ENCODE peak calls at places on chromosomes 13 and 19, in seven cellular contexts. D is activated CD4-positive, alpha-beta T cell treated with anti-CD3 and anti-CD28 coated beads, Interleukin-2, amount 10 ng/mL, durations not matched to agents 7 days and 5 days; W is ELR; Z is NCI-H2107; J is M059J; F is NCI-H774; C is kidney tubule cell. B is an unnamed sample.

GRCh38 chr13:104750377-104750776 is 1684.2 kb upstream of the SLC10A2 start:
- DNase-seq in C (peak), Z (no peak), J (peak), F (no peak), W (peak), D (no peak), B (peak)

GRCh38 chr13:112892759-112893569 is 76.0 kb upstream of the MCF2L start:
- DNase-seq in J (no peak), D (no peak), W (no peak), Z (no peak), C (peak), F (peak), B (no peak)

GRCh38 chr13:111551421-111551820 is 231.0 kb downstream of the TEX29 start:
- DNase-seq in Z (no peak), C (no peak), W (no peak), J (no peak), F (no peak), D (no peak), B (no peak)

GRCh38 chr13:37816276-37816675 is 53.3 kb downstream of the TRPC4 start:
- DNase-seq in D (no peak), Z (no peak), C (no peak), W (no peak), F (no peak), J (no peak), B (peak)

GRCh38 chr19:35712910-35713845 is 4.6 kb upstream of the KMT2B start:
- DNase-seq in W (no peak), Z (no peak), J (no peak), D (peak), F (no peak), C (no peak), B (no peak)

GRCh38 chr13:99307648-99308339 is 595 bp upstream of the GPR183 start:
- DNase-seq in F (peak), Z (no peak), D (peak), W (peak), J (peak), C (peak), B (peak)

GRCh38 chr19:34979819-34980640 is 16.0 kb upstream of the ZNF792 start:
- DNase-seq in F (peak), W (no peak), D (no peak), J (no peak), C (no peak), Z (no peak), B (no peak)

GRCh38 chr19:41866284-41866683 is 6.2 kb downstream of the RPS19 start:
- DNase-seq in J (no peak), Z (no peak), F (no peak), D (no peak), C (no peak), W (no peak), B (peak)

GRCh38 chr13:28618595-28618994 is 40.3 kb upstream of the POMP start:
- DNase-seq in J (no peak), Z (no peak), W (no peak), D (no peak), C (no peak), F (no peak), B (no peak)

GRCh38 chr13:48304132-48304876 is 753 bp downstream of the RB1 start:
- DNase-seq in W (peak), J (peak), D (peak), F (no peak), C (peak), Z (no peak), B (peak)

GRCh38 chr13:76644906-76645305 is 241.3 kb downstream of the KCTD12 start:
- DNase-seq in J (no peak), C (no peak), D (no peak), F (no peak), W (no peak), Z (no peak), B (no peak)

GRCh38 chr19:54928299-54928698 is 19.0 kb downstream of the NLRP7 start:
- DNase-seq in W (peak), Z (no peak), C (no peak), F (no peak), J (no peak), D (no peak), B (no peak)

GRCh38 chr19:46408611-46409039 is 4.7 kb downstream of the CCDC8 start:
- DNase-seq in J (no peak), F (no peak), C (peak), D (no peak), W (no peak), Z (no peak), B (no peak)

GRCh38 chr19:19276851-19277250 is 3.8 kb upstream of the TM6SF2 start:
- DNase-seq in C (no peak), Z (no peak), J (no peak), F (no peak), D (no peak), W (no peak), B (no peak)

GRCh38 chr13:63625869-63626268 is 2210.2 kb upstream of the PCDH20 start:
- DNase-seq in Z (no peak), C (peak), D (no peak), W (peak), F (no peak), J (peak), B (peak)

GRCh38 chr13:94343243-94343585 is 136.3 kb downstream of the DCT start:
- DNase-seq in C (no peak), D (no peak), J (peak), F (no peak), Z (no peak), W (no peak), B (no peak)

GRCh38 chr19:18156841-18157464 is 4.0 kb downstream of the PIK3R2 start:
- DNase-seq in J (peak), D (no peak), Z (peak), W (peak), F (peak), C (peak), B (peak)